ENCODE peak calls at places on chromosomes 11 and 22, in seven cellular contexts. U is dorsolateral prefrontal cortex, Z is H9, Y is EL, I is right atrium auricular region, V is activated T-cell treated with anti-CD3 and anti-CD28 coated beads for 1 hour, S is left kidney. L is an unnamed sample.
A peak's percentile ranks its signal among the peaks of the same experiment; 100 is the strongest.

GRCh38 chr11:133285359-133285758 is 246.9 kb downstream of the OPCML start:
- DNase-seq in U (no peak), Z (no peak), Y (no peak), I (no peak), V (no peak), S (no peak), L (no peak)

GRCh38 chr11:92477686-92478085 is 253.1 kb downstream of the FAT3 start:
- DNase-seq in U (no peak), Z (no peak), Y (no peak), I (no peak), V (no peak), S (no peak), L (no peak)

GRCh38 chr11:88359529-88359928 is 22.0 kb upstream of the CTSC start:
- DNase-seq in U (no peak), Z (no peak), Y (no peak), I (no peak), V (no peak), S (no peak), L (no peak)

GRCh38 chr11:5620606-5621521 is 3.9 kb upstream of the TRIM34 start:
- DNase-seq in U (no peak), Z (no peak), Y (peak; percentile 87), I (no peak), V (no peak), S (peak; percentile 46), L (no peak)

GRCh38 chr11:102451693-102452460 is 688 bp downstream of the TMEM123 start:
- DNase-seq in U (peak; percentile 49), Z (peak; percentile 56), Y (peak; percentile 60), I (peak; percentile 64), V (peak; percentile 70), S (peak; percentile 90), L (peak; percentile 53)

GRCh38 chr11:104682241-104682640 is 216.0 kb downstream of the CASP12 start:
- DNase-seq in U (no peak), Z (no peak), Y (no peak), I (no peak), V (no peak), S (no peak), L (no peak)

GRCh38 chr11:36452231-36452630 is 57.8 kb downstream of the TRAF6 start:
- DNase-seq in U (no peak), Z (no peak), Y (no peak), I (no peak), V (no peak), S (no peak), L (no peak)

GRCh38 chr22:17832665-17833064 is 58.4 kb upstream of the BID start:
- DNase-seq in U (no peak), Z (no peak), Y (no peak), I (peak; percentile 65), V (no peak), S (no peak), L (no peak)

GRCh38 chr22:48042621-48043395 is 1280.4 kb downstream of the TBC1D22A start:
- DNase-seq in U (no peak), Z (no peak), Y (no peak), I (peak; percentile 49), V (no peak), S (no peak), L (no peak)

GRCh38 chr11:108960498-108960897 is 295.6 kb downstream of the DDX10 start:
- DNase-seq in U (peak; percentile 38), Z (peak; percentile 66), Y (peak; percentile 39), I (no peak), V (no peak), S (no peak), L (no peak)

GRCh38 chr22:28547132-28547842 is 132.4 kb downstream of the TTC28 start:
- DNase-seq in U (no peak), Z (no peak), Y (peak; percentile 81), I (no peak), V (no peak), S (peak; percentile 16), L (no peak)

GRCh38 chr22:38707346-38707745 is 1.6 kb downstream of the GTPBP1 start:
- DNase-seq in U (no peak), Z (no peak), Y (peak; percentile 49), I (no peak), V (no peak), S (no peak), L (no peak)

GRCh38 chr11:113551645-113552044 is 76.4 kb upstream of the DRD2 start:
- DNase-seq in U (no peak), Z (no peak), Y (no peak), I (no peak), V (no peak), S (no peak), L (no peak)

GRCh38 chr22:34354071-34354817 is 434.0 kb upstream of the LARGE1 start:
- DNase-seq in U (peak; percentile 10), Z (no peak), Y (no peak), I (no peak), V (no peak), S (no peak), L (no peak)

GRCh38 chr11:123532131-123532530 is 102.1 kb downstream of the GRAMD1B start:
- DNase-seq in U (no peak), Z (no peak), Y (no peak), I (no peak), V (no peak), S (no peak), L (no peak)

GRCh38 chr22:46050916-46051614 is 74.1 kb upstream of the WNT7B start:
- DNase-seq in U (peak; percentile 7), Z (no peak), Y (no peak), I (no peak), V (no peak), S (no peak), L (no peak)

GRCh38 chr22:32852346-32853251 is 51.1 kb downstream of the TIMP3 start:
- DNase-seq in U (no peak), Z (no peak), Y (no peak), I (peak; percentile 80), V (no peak), S (peak; percentile 59), L (no peak)

GRCh38 chr11:87603887-87604286 is 566.2 kb downstream of the TMEM135 start:
- DNase-seq in U (no peak), Z (no peak), Y (no peak), I (no peak), V (no peak), S (no peak), L (no peak)

GRCh38 chr11:103581680-103582265 is 454.7 kb upstream of the DDI1 start:
- DNase-seq in U (no peak), Z (no peak), Y (no peak), I (no peak), V (no peak), S (peak; percentile 16), L (no peak)

GRCh38 chr11:63737718-63738117 is 30.9 kb downstream of the ZFTA start:
- DNase-seq in U (no peak), Z (no peak), Y (no peak), I (no peak), V (no peak), S (no peak), L (no peak)

GRCh38 chr11:72079776-72080325 is 491 bp downstream of the NUMA1 start:
- DNase-seq in U (no peak), Z (no peak), Y (no peak), I (no peak), V (no peak), S (no peak), L (no peak)

GRCh38 chr22:47591016-47591415 is 828.6 kb downstream of the TBC1D22A start:
- DNase-seq in U (no peak), Z (no peak), Y (no peak), I (no peak), V (no peak), S (peak; percentile 34), L (no peak)

GRCh38 chr22:45977551-45978274 is 751 bp upstream of the WNT7B start:
- DNase-seq in U (no peak), Z (peak; percentile 68), Y (peak; percentile 26), I (no peak), V (no peak), S (peak; percentile 51), L (no peak)

GRCh38 chr11:126189109-126189929 is 22.1 kb downstream of the RPUSD4 start:
- DNase-seq in U (no peak), Z (no peak), Y (no peak), I (no peak), V (no peak), S (no peak), L (no peak)

GRCh38 chr11:94897330-94897768 is 76.0 kb downstream of the CWC15 start:
- DNase-seq in U (peak; percentile 77), Z (peak; percentile 56), Y (peak; percentile 46), I (peak; percentile 61), V (no peak), S (peak; percentile 55), L (no peak)

GRCh38 chr22:16603448-16603768 is 10.8 kb upstream of the CCT8L2 start:
- DNase-seq in U (no peak), Z (no peak), Y (no peak), I (no peak), V (no peak), S (no peak), L (no peak)

GRCh38 chr11:73359341-73359740 is 16.9 kb upstream of the RELT start:
- DNase-seq in U (no peak), Z (no peak), Y (peak; percentile 45), I (peak; percentile 70), V (no peak), S (no peak), L (no peak)

GRCh38 chr11:20363500-20364411 is at the start of gene HTATIP2:
- DNase-seq in U (peak; percentile 63), Z (peak; percentile 71), Y (peak; percentile 41), I (peak; percentile 72), V (peak; percentile 64), S (peak; percentile 55), L (peak; percentile 60)

GRCh38 chr11:119344291-119345010 is 2.1 kb downstream of the MFRP start:
- DNase-seq in U (no peak), Z (no peak), Y (no peak), I (no peak), V (no peak), S (no peak), L (no peak)

GRCh38 chr22:26958378-26958777 is 301.0 kb downstream of the MIAT start:
- DNase-seq in U (no peak), Z (no peak), Y (no peak), I (no peak), V (no peak), S (no peak), L (no peak)

GRCh38 chr11:93073026-93073425 is 103.6 kb downstream of the MTNR1B start:
- DNase-seq in U (no peak), Z (peak; percentile 77), Y (no peak), I (no peak), V (no peak), S (no peak), L (no peak)

GRCh38 chr11:92324890-92325289 is 100.3 kb downstream of the FAT3 start:
- DNase-seq in U (no peak), Z (no peak), Y (no peak), I (no peak), V (no peak), S (no peak), L (no peak)

GRCh38 chr22:31952459-31952858 is 8.1 kb downstream of the YWHAH start:
- DNase-seq in U (no peak), Z (no peak), Y (peak; percentile 86), I (no peak), V (no peak), S (no peak), L (no peak)

GRCh38 chr11:109320595-109320994 is 101.4 kb upstream of the C11orf87 start:
- DNase-seq in U (no peak), Z (no peak), Y (peak; percentile 77), I (no peak), V (no peak), S (no peak), L (no peak)